ENCODE peak calls at places on chromosome 7, in eight cellular contexts. H is bronchial epithelial cell; K is nucleus accumbens; Z is activated CD8-positive, alpha-beta memory T cell treated with anti-CD3 and anti-CD28 coated beads for 24 hours; G is Ammon's horn; P is activated T-cell treated with anti-CD3 and anti-CD28 coated beads, Interleukin-2, amount 50 U/mL, for 4 hours; S is NCI-H2081; U is OCI-M1. F is an unnamed sample.

GRCh38 chr7:158033196-158033595 is 554.4 kb downstream of the PTPRN2 start:
- DNase-seq in Z (no peak), U (peak), G (no peak), S (no peak), P (no peak), H (no peak), K (no peak), F (no peak)

GRCh38 chr7:103075337-103075918 is 488 bp downstream of the ARMC10 start:
- DNase-seq in Z (peak), P (peak), G (peak), U (peak), H (peak), S (peak), K (peak), F (peak)

GRCh38 chr7:50303894-50304157 is 690 bp upstream of the IKZF1 start:
- DNase-seq in H (no peak), Z (no peak), U (peak), S (no peak), G (no peak), P (no peak), K (no peak), F (peak)

GRCh38 chr7:21064698-21065648 is 278.3 kb upstream of the SP8 start:
- DNase-seq in U (no peak), P (no peak), G (no peak), S (no peak), K (no peak), H (peak), Z (no peak), F (no peak)

GRCh38 chr7:4820405-4820967 is 41.3 kb downstream of the PAPOLB start:
- DNase-seq in K (no peak), G (no peak), U (no peak), H (no peak), S (no peak), Z (no peak), P (no peak), F (peak)

GRCh38 chr7:3194501-3195141 is 106.4 kb upstream of the SDK1 start:
- DNase-seq in U (no peak), S (no peak), K (no peak), G (no peak), Z (no peak), H (peak), P (no peak), F (peak)

GRCh38 chr7:156777364-156778069 is 115.5 kb downstream of the LMBR1 start:
- DNase-seq in S (no peak), U (no peak), G (no peak), K (no peak), Z (no peak), H (peak), P (no peak), F (no peak)

GRCh38 chr7:24456526-24457214 is 116.6 kb upstream of the PALS2 start:
- DNase-seq in U (no peak), G (no peak), H (no peak), P (no peak), S (no peak), Z (no peak), K (peak), F (no peak)

F was measured in lower lobe of right lung.